ENCODE peak calls at places on chromosomes 1 and 21, in four cellular contexts. O, R, T and Z are unnamed samples.

GRCh38 chr1:27614625-27615344 is 10.8 kb upstream of the AHDC1 start:
- DNase-seq in O (peak; percentile 92), R (no peak), T (peak; percentile 21), Z (no peak)

GRCh38 chr1:63618001-63618400 is 24.8 kb downstream of the PGM1 start:
- DNase-seq in O (no peak), R (no peak), T (no peak), Z (no peak)

GRCh38 chr1:91278754-91279153 is 125.9 kb downstream of the HFM1 start:
- DNase-seq in O (peak; percentile 43), R (peak; percentile 1), T (no peak), Z (no peak)

GRCh38 chr1:185479781-185480180 is 162.7 kb upstream of the IVNS1ABP start:
- DNase-seq in O (no peak), R (no peak), T (no peak), Z (no peak)

GRCh38 chr1:5811419-5811818 is 180.8 kb downstream of the NPHP4 start:
- DNase-seq in O (no peak), R (no peak), T (peak; percentile 23), Z (no peak)

GRCh38 chr1:244349581-244350001 is 102.1 kb downstream of the ADSS2 start:
- DNase-seq in O (peak; percentile 36), R (no peak), T (no peak), Z (no peak)

GRCh38 chr1:70044832-70045231 is 160.5 kb downstream of the LRRC40 start:
- DNase-seq in O (no peak), R (peak; percentile 32), T (no peak), Z (no peak)

GRCh38 chr1:58883037-58883887 is 99.4 kb upstream of the JUN start:
- DNase-seq in O (no peak), R (peak; percentile 96), T (no peak), Z (no peak)

GRCh38 chr1:85444381-85444780 is 20.6 kb downstream of the DDAH1 start:
- DNase-seq in O (no peak), R (no peak), T (no peak), Z (no peak)

GRCh38 chr1:20873311-20873710 is 86.2 kb upstream of the HP1BP3 start:
- DNase-seq in O (no peak), R (no peak), T (no peak), Z (no peak)

GRCh38 chr1:149936992-149937705 is 470 bp upstream of the MTMR11 start:
- DNase-seq in O (peak; percentile 69), R (peak; percentile 95), T (no peak), Z (no peak)

GRCh38 chr1:234969630-234970370 is 158.8 kb downstream of the TOMM20 start:
- DNase-seq in O (peak; percentile 87), R (peak; percentile 73), T (peak; percentile 78), Z (no peak)

GRCh38 chr1:17287377-17287776 is 20.6 kb upstream of the PADI4 start:
- DNase-seq in O (no peak), R (peak; percentile 96), T (no peak), Z (no peak)

GRCh38 chr1:186513526-186513925 is 52.6 kb upstream of the PDC start:
- DNase-seq in O (no peak), R (no peak), T (no peak), Z (no peak)

GRCh38 chr1:57279909-57280666 is 143.8 kb downstream of the DAB1 start:
- DNase-seq in O (no peak), R (peak; percentile 97), T (no peak), Z (no peak)

GRCh38 chr21:17479606-17480005 is 33.2 kb upstream of the CXADR start:
- DNase-seq in O (no peak), R (no peak), T (no peak), Z (no peak)

GRCh38 chr21:17472592-17473271 is 40.1 kb upstream of the CXADR start:
- DNase-seq in O (no peak), R (no peak), T (no peak), Z (no peak)

GRCh38 chr21:17472167-17472566 is 40.7 kb upstream of the CXADR start:
- DNase-seq in O (no peak), R (no peak), T (no peak), Z (no peak)

DNA sequence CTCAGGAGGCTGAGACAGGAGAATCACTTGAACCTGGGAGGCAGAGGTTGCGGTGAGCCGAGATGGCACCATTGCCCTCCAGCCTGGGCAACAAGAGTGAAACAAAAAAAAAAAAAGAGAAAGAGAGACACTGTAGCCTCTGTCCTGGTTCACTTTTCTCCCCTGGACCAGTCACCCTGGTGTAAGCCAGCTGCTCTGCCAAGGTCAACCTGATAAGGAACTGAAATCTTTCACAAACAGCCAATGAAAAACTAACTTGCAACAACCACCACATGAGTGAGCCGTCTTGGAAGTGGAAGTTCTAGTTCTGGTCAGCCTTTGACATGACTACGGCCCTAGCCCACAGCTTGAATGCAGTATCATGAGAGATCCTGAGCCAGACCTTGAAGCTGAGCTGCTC is 36.8 kb upstream of the CXADR start:
- DNase-seq in O (no peak), R (no peak), T (no peak), Z (no peak)
- TF ChIP-seq CTCF in O (no peak), R (no peak), T (no peak), Z (no peak)

GRCh38 chr1:12028248-12028647 is 8.9 kb downstream of the MIIP start:
- DNase-seq in O (no peak), R (no peak), T (no peak), Z (no peak)
- H3K36me3 ChIP-seq in O (peaks cover 67% of the 10 kb centered on the region), R (peaks cover 5% of the 10 kb centered on the region), T (no peaks in the 10 kb centered on the region), Z (peaks cover 42% of the 10 kb centered on the region)

GRCh38 chr1:110726755-110727154 is 52.0 kb upstream of the KCNA3 start:
- DNase-seq in O (no peak), R (no peak), T (no peak), Z (peak; percentile 40)
- H3K4me3 ChIP-seq in O (no peak overlapping the region), R (no peak overlapping the region), T (no peak overlapping the region), Z (no peak overlapping the region)

GRCh38 chr1:198912046-198912445 is 273.2 kb downstream of the PTPRC start:
- DNase-seq in O (no peak), R (peak; percentile 39), T (no peak), Z (no peak)

GRCh38 chr1:198908995-198909394 is 270.2 kb downstream of the PTPRC start:
- DNase-seq in O (no peak), R (no peak), T (no peak), Z (no peak)

GRCh38 chr1:198907423-198907746 is 268.5 kb downstream of the PTPRC start:
- DNase-seq in O (no peak), R (no peak), T (no peak), Z (no peak)

GRCh38 chr1:198910816-198911215 is 272.0 kb downstream of the PTPRC start:
- DNase-seq in O (no peak), R (no peak), T (no peak), Z (no peak)

GRCh38 chr1:198909973-198910372 is 271.1 kb downstream of the PTPRC start:
- DNase-seq in O (no peak), R (no peak), T (no peak), Z (no peak)
- TF ChIP-seq CTCF in O (no peak), R (no peak), T (no peak), Z (no peak)

GRCh38 chr21:20998456-20998789 is 214 bp downstream of the NCAM2 start:
- DNase-seq in O (no peak), R (no peak), T (no peak), Z (no peak)

GRCh38 chr21:20994790-20995189 is 3.4 kb upstream of the NCAM2 start:
- DNase-seq in O (no peak), R (no peak), T (no peak), Z (no peak)

GRCh38 chr21:20997633-20998455 is at the start of gene NCAM2:
- DNase-seq in O (peak; percentile 92), R (peak; percentile 9), T (peak; percentile 75), Z (peak; percentile 14)

GRCh38 chr21:20997308-20997632 is 939 bp upstream of the NCAM2 start:
- DNase-seq in O (no peak), R (no peak), T (no peak), Z (no peak)

DNA sequence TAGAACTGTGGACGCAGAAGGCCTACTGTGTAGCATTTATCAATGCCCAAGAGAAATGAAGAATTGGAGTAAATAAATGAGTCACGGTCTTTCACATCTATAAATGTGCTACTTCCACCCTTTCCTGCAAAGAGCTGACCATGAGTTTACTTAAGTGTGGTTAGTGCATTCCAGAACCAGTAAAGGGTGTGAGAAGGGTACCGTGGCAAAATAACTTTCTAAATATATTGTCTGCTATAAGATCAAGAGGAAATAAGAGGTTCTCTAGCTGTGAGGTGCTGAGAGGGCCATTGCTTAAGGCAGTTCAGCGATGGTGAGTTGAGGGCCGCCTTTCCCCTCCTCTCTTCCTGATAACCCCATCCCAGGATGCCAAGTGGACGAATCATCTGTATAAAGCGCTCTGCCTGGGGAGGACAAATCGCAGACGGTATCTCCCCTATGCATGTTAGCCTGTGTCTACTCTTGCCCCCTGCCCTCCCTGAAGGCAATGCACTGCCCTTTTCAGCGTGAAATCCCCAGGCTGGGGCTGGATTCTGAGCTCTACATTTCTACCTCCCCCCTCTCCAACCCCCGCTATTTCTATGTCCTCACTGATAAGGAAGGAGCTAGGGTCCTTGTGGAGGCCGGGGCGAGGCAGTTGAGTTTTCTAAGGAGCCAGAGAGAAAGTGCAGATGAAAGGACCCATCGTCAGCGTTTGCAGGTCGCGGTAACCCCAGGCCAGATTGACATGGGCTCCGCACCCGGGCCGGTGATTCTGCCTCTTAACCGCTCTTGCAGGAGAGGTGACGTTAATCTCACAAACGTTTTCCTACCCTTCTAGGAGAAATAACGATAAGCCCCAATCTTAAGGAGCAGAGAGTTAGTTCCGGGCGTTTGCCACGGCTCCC is 1.5 kb upstream of the NCAM2 start:
- DNase-seq in O (peak; percentile 61), R (no peak), T (no peak), Z (no peak)
- H3K36me3 ChIP-seq in O (no peaks in the 10 kb centered on the region), R (no peaks in the 10 kb centered on the region), T (no peaks in the 10 kb centered on the region), Z (no peaks in the 10 kb centered on the region)

GRCh38 chr1:224673161-224673560 is 57.0 kb downstream of the CNIH3 start:
- DNase-seq in O (no peak), R (no peak), T (no peak), Z (no peak)

GRCh38 chr1:224676613-224677012 is 60.5 kb downstream of the CNIH3 start:
- DNase-seq in O (no peak), R (no peak), T (no peak), Z (no peak)

GRCh38 chr1:224678168-224678567 is 62.1 kb downstream of the CNIH3 start:
- DNase-seq in O (no peak), R (no peak), T (no peak), Z (no peak)

GRCh38 chr1:224670506-224670905 is 54.4 kb downstream of the CNIH3 start:
- DNase-seq in O (no peak), R (no peak), T (no peak), Z (no peak)

GRCh38 chr1:224675589-224675988 is 59.5 kb downstream of the CNIH3 start:
- DNase-seq in O (no peak), R (no peak), T (no peak), Z (no peak)
- H3K4me3 ChIP-seq in O (no peak overlapping the region), R (no peak overlapping the region), T (no peak overlapping the region), Z (no peak overlapping the region)

GRCh38 chr21:34510148-34511142 is 1.6 kb downstream of the KCNE1 start:
- DNase-seq in O (peak; percentile 94), R (peak; percentile 39), T (no peak), Z (peak; percentile 49)
- TF ChIP-seq CTCF in O (peak; percentile 90), R (peak; percentile 90), T (no peak), Z (peak; percentile 80)

DNA sequence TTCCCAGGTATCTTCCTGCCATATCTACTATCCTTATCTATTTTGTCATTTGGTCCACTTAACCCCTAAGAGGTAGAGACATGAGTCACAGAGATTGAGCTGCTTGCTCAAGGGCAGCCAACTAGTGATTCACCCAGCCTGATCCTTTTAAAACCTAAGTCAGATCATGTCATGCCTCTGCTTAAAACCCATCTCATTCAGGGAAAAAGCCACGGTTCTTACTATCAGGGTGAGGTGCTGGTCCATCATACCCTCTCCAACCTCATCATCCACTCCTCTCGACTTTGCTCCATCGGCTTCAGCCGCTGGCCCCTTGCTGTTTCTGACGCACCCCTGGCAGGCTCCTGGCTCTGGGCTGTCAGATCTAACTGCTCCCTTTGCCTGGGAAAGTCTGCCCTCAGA is 14.4 kb upstream of the PPP1R15B start:
- DNase-seq in O (no peak), R (peak; percentile 73), T (no peak), Z (no peak)
- H3K36me3 ChIP-seq in O (peaks cover 14% of the 10 kb centered on the region), R (no peaks in the 10 kb centered on the region), T (no peaks in the 10 kb centered on the region), Z (peaks cover 11% of the 10 kb centered on the region)